ENCODE peak calls at places on chromosome 12, in six cellular contexts. N is AG04450, W is AG20443, V is GDM1, B is NCI-H1105 treated with DMSO at 0.1 percent for 48 hours, M is kidney epithelial cell. K is an unnamed sample.
A peak's percentile ranks its signal among the peaks of the same experiment; 100 is the strongest.

GRCh38 chr12:59472273-59472672 is 123.6 kb upstream of the SLC16A7 start:
- DNase-seq in N (no peak), W (no peak), V (peak; percentile 45), B (no peak), M (no peak), K (no peak)

GRCh38 chr12:52139579-52140062 is 52.2 kb downstream of the KRT80 start:
- DNase-seq in N (no peak), W (peak; percentile 60), V (no peak), B (peak; percentile 44), M (no peak), K (peak; percentile 66)

GRCh38 chr12:75850751-75851462 is 180.7 kb downstream of the PHLDA1 start:
- DNase-seq in N (peak; percentile 34), W (peak; percentile 33), V (no peak), B (no peak), M (no peak), K (peak; percentile 2)

GRCh38 chr12:76790564-76791552 is 26.9 kb downstream of the ZDHHC17 start:
- DNase-seq in N (no peak), W (peak; percentile 31), V (peak; percentile 4), B (peak; percentile 68), M (no peak), K (no peak)

GRCh38 chr12:117152793-117153775 is 37.2 kb downstream of the FBXO21 start:
- DNase-seq in N (no peak), W (no peak), V (no peak), B (no peak), M (no peak), K (no peak)

GRCh38 chr12:110253176-110253575 is 27.9 kb upstream of the ATP2A2 start:
- DNase-seq in N (no peak), W (peak; percentile 45), V (no peak), B (no peak), M (no peak), K (no peak)

GRCh38 chr12:15754233-15754632 is 35.0 kb downstream of the EPS8 start:
- DNase-seq in N (no peak), W (peak; percentile 21), V (no peak), B (no peak), M (no peak), K (no peak)

GRCh38 chr12:115598827-115599226 is 678.7 kb downstream of the MED13L start:
- DNase-seq in N (no peak), W (peak; percentile 42), V (no peak), B (peak; percentile 88), M (no peak), K (no peak)

GRCh38 chr12:5909560-5909959 is 35.5 kb downstream of the ANO2 start:
- DNase-seq in N (no peak), W (no peak), V (no peak), B (no peak), M (no peak), K (no peak)

GRCh38 chr12:97637770-97638169 is 175.2 kb downstream of the RMST start:
- DNase-seq in N (no peak), W (no peak), V (no peak), B (no peak), M (peak; percentile 35), K (peak; percentile 23)

GRCh38 chr12:109987615-109988014 is 8.6 kb downstream of the GIT2 start:
- DNase-seq in N (no peak), W (no peak), V (no peak), B (no peak), M (no peak), K (no peak)

GRCh38 chr12:81208193-81208946 is 130.5 kb downstream of the ACSS3 start:
- DNase-seq in N (no peak), W (no peak), V (no peak), B (no peak), M (no peak), K (no peak)

GRCh38 chr12:80031229-80031628 is 68.1 kb upstream of the OTOGL start:
- DNase-seq in N (no peak), W (no peak), V (no peak), B (no peak), M (no peak), K (no peak)

GRCh38 chr12:93782854-93783253 is 105.7 kb downstream of the CRADD start:
- DNase-seq in N (no peak), W (no peak), V (no peak), B (no peak), M (no peak), K (no peak)

GRCh38 chr12:107448198-107448597 is 237.4 kb upstream of the PWP1 start:
- DNase-seq in N (no peak), W (peak; percentile 34), V (no peak), B (no peak), M (no peak), K (no peak)

GRCh38 chr12:104549820-104550480 is 93.2 kb downstream of the CHST11 start:
- DNase-seq in N (no peak), W (peak; percentile 27), V (no peak), B (no peak), M (peak; percentile 29), K (no peak)

GRCh38 chr12:46546634-46547273 is 174.2 kb upstream of the SLC38A2 start:
- DNase-seq in N (no peak), W (no peak), V (peak; percentile 19), B (no peak), M (no peak), K (no peak)

GRCh38 chr12:18472304-18472703 is 211.0 kb downstream of the PIK3C2G start:
- DNase-seq in N (no peak), W (no peak), V (no peak), B (no peak), M (no peak), K (no peak)

GRCh38 chr12:51871126-51871525 is 16.8 kb upstream of the ANKRD33 start:
- DNase-seq in N (no peak), W (no peak), V (no peak), B (no peak), M (no peak), K (no peak)

GRCh38 chr12:28987538-28988383 is 161.3 kb upstream of the FAR2 start:
- DNase-seq in N (no peak), W (no peak), V (no peak), B (no peak), M (no peak), K (no peak)

GRCh38 chr12:101763246-101763931 is 24.1 kb upstream of the SYCP3 start:
- DNase-seq in N (no peak), W (no peak), V (peak; percentile 35), B (no peak), M (no peak), K (no peak)

GRCh38 chr12:106066051-106066705 is 72.6 kb downstream of the NUAK1 start:
- DNase-seq in N (no peak), W (no peak), V (no peak), B (no peak), M (no peak), K (no peak)

GRCh38 chr12:43937947-43938346 is 102.1 kb downstream of the TMEM117 start:
- DNase-seq in N (no peak), W (no peak), V (no peak), B (no peak), M (no peak), K (no peak)

GRCh38 chr12:3630621-3631271 is 122.2 kb downstream of the CRACR2A start:
- DNase-seq in N (no peak), W (no peak), V (no peak), B (no peak), M (no peak), K (no peak)

GRCh38 chr12:80086025-80086424 is 13.3 kb upstream of the OTOGL start:
- DNase-seq in N (no peak), W (no peak), V (no peak), B (no peak), M (no peak), K (no peak)

GRCh38 chr12:47942327-47943230 is 20.8 kb upstream of the TMEM106C start:
- DNase-seq in N (no peak), W (peak; percentile 25), V (no peak), B (no peak), M (no peak), K (no peak)

GRCh38 chr12:7130791-7131501 is 775 bp downstream of the CLSTN3 start:
- DNase-seq in N (no peak), W (peak; percentile 70), V (no peak), B (peak; percentile 66), M (no peak), K (no peak)

GRCh38 chr12:24175281-24175680 is 225.8 kb upstream of the SOX5 start:
- DNase-seq in N (no peak), W (no peak), V (no peak), B (no peak), M (no peak), K (no peak)

K was measured in COR-L47.